ENCODE peak calls at places on chromosome 12, in six cellular contexts. T is coronary artery; P is SW 1271; J is adrenal gland; I is effector memory CD8-positive, alpha-beta T cell; S is GM12865. W is an unnamed sample.

GRCh38 chr12:78725033-78725432 is 139.5 kb upstream of the SYT1 start:
- DNase-seq in T (no peak), P (no peak), J (no peak), I (no peak), S (no peak), W (no peak)

GRCh38 chr12:69428351-69429048 is 41.7 kb upstream of the FRS2 start:
- DNase-seq in T (no peak), P (no peak), J (no peak), I (no peak), S (no peak), W (no peak)

GRCh38 chr12:103780093-103780440 is 61.0 kb downstream of the NT5DC3 start:
- DNase-seq in T (no peak), P (no peak), J (no peak), I (no peak), S (no peak), W (no peak)

GRCh38 chr12:103909811-103910210 is 20.4 kb upstream of the HSP90B1 start:
- DNase-seq in T (no peak), P (no peak), J (no peak), I (no peak), S (no peak), W (no peak)

GRCh38 chr12:102249073-102249854 is 51.6 kb upstream of the PMCH start:
- DNase-seq in T (no peak), P (no peak), J (no peak), I (no peak), S (no peak), W (no peak)

GRCh38 chr12:102735104-102735503 is 181.9 kb downstream of the PAH start:
- DNase-seq in T (no peak), P (no peak), J (no peak), I (no peak), S (peak; percentile 72), W (no peak)

GRCh38 chr12:128316078-128316477 is 49.1 kb downstream of the TMEM132C start:
- DNase-seq in T (no peak), P (no peak), J (no peak), I (no peak), S (no peak), W (no peak)

GRCh38 chr12:125178222-125178621 is 113.0 kb downstream of the AACS start:
- DNase-seq in T (no peak), P (no peak), J (no peak), I (no peak), S (no peak), W (no peak)

GRCh38 chr12:55818140-55818728 is 393 bp downstream of the ORMDL2 start:
- DNase-seq in T (no peak), P (no peak), J (no peak), I (no peak), S (no peak), W (no peak)

GRCh38 chr12:51827925-51828818 is 20.3 kb downstream of the FIGNL2 start:
- DNase-seq in T (no peak), P (no peak), J (no peak), I (no peak), S (peak; percentile 4), W (no peak)

W was measured in HAP-1.